ENCODE peak calls at places on chromosome 13, in ten cellular contexts. H is astrocyte, B is Caco-2, O is breast epithelium, A is RWPE2, U is psoas muscle, F is IMR-90, P is lung, E is hepatocyte, Z is cardiac fibroblast. V is an unnamed sample.

GRCh38 chr13:75353786-75354193 is 128.2 kb downstream of the TBC1D4 start:
- DNase-seq in U (no peak), A (no peak), E (no peak), H (peak), Z (no peak), B (no peak), O (no peak), P (no peak), F (peak), V (no peak)

GRCh38 chr13:27621116-27621365 is 651 bp upstream of the POLR1D start:
- DNase-seq in O (no peak), Z (no peak), F (no peak), U (no peak), A (no peak), P (no peak), E (no peak), H (peak), B (no peak), V (no peak)

GRCh38 chr13:38902551-38902950 is 88.1 kb downstream of the STOML3 start:
- DNase-seq in U (no peak), O (no peak), A (no peak), F (no peak), H (no peak), Z (no peak), E (no peak), B (no peak), P (no peak), V (no peak)

GRCh38 chr13:65149687-65150086 is 2080.4 kb downstream of the PCDH9 start:
- DNase-seq in P (no peak), B (no peak), A (peak), H (no peak), E (no peak), Z (no peak), F (no peak), O (no peak), U (no peak), V (no peak)

GRCh38 chr13:75308222-75308621 is 173.7 kb downstream of the TBC1D4 start:
- DNase-seq in P (no peak), U (no peak), O (no peak), A (no peak), F (peak), E (no peak), Z (no peak), H (no peak), B (no peak), V (no peak)

GRCh38 chr13:46571189-46571901 is 18.4 kb downstream of the LRCH1 start:
- DNase-seq in B (no peak), Z (peak), U (no peak), H (peak), O (no peak), F (peak), P (no peak), E (no peak), A (no peak), V (no peak)

GRCh38 chr13:25179810-25180437 is 7.8 kb upstream of the AMER2 start:
- DNase-seq in E (no peak), P (no peak), H (no peak), O (no peak), U (no peak), Z (no peak), A (no peak), F (no peak), B (no peak), V (no peak)

GRCh38 chr13:39542361-39542760 is 60.6 kb downstream of the LHFPL6 start:
- DNase-seq in O (no peak), E (no peak), U (no peak), Z (no peak), H (no peak), A (no peak), P (no peak), B (no peak), F (no peak), V (no peak)

GRCh38 chr13:91045351-91046034 is 302.0 kb upstream of the MIR17HG start:
- DNase-seq in H (no peak), B (peak), U (no peak), A (no peak), F (no peak), Z (peak), E (peak), P (no peak), O (no peak), V (peak)

GRCh38 chr13:42039946-42040729 is 8.3 kb upstream of the DGKH start:
- DNase-seq in U (peak), H (peak), B (peak), P (peak), Z (peak), E (peak), O (peak), A (peak), F (peak), V (no peak)

GRCh38 chr13:114109646-114110045 is 22.8 kb downstream of the RASA3 start:
- DNase-seq in U (peak), H (no peak), B (no peak), P (no peak), O (peak), Z (no peak), F (no peak), A (peak), E (no peak), V (no peak)

GRCh38 chr13:87123987-87124784 is 547.0 kb upstream of the SLITRK5 start:
- DNase-seq in Z (peak), H (peak), P (no peak), E (peak), O (no peak), A (peak), B (peak), U (no peak), F (peak), V (no peak)

GRCh38 chr13:39892731-39893293 is 237.3 kb downstream of the COG6 start:
- DNase-seq in U (no peak), E (no peak), B (no peak), A (no peak), P (no peak), H (no peak), O (no peak), Z (peak), F (no peak), V (no peak)

GRCh38 chr13:39634956-39635355 is 20.5 kb upstream of the COG6 start:
- DNase-seq in H (no peak), B (no peak), O (no peak), Z (no peak), F (no peak), P (no peak), E (no peak), A (no peak), U (no peak), V (no peak)

GRCh38 chr13:81488021-81488420 is 1147.1 kb upstream of the SPRY2 start:
- DNase-seq in F (no peak), U (no peak), Z (peak), B (no peak), E (peak), A (no peak), P (no peak), H (no peak), O (no peak), V (no peak)

GRCh38 chr13:89627991-89628390 is 1719.5 kb upstream of the MIR17HG start:
- DNase-seq in E (no peak), Z (no peak), B (no peak), A (no peak), H (peak), P (no peak), F (no peak), O (no peak), U (no peak), V (no peak)

GRCh38 chr13:45678282-45678681 is 23.8 kb upstream of the CBY2 start:
- DNase-seq in P (no peak), Z (no peak), B (no peak), H (no peak), F (no peak), E (no peak), U (no peak), O (no peak), A (no peak), V (no peak)

GRCh38 chr13:91647361-91647970 is 249.0 kb downstream of the GPC5 start:
- DNase-seq in A (no peak), E (peak), F (peak), H (peak), P (no peak), B (peak), Z (peak), O (no peak), U (no peak), V (no peak)

GRCh38 chr13:32316030-32316344 is 679 bp downstream of the BRCA2 start:
- DNase-seq in F (no peak), P (no peak), O (no peak), B (no peak), H (no peak), E (no peak), A (no peak), Z (no peak), U (no peak), V (no peak)

GRCh38 chr13:30319703-30320102 is 12.4 kb upstream of the KATNAL1 start:
- DNase-seq in P (no peak), H (no peak), U (no peak), B (no peak), E (no peak), O (no peak), Z (no peak), A (no peak), F (no peak), V (no peak)

GRCh38 chr13:41523396-41523795 is 66.0 kb downstream of the RGCC start:
- DNase-seq in Z (no peak), O (no peak), B (no peak), F (no peak), H (no peak), P (no peak), U (no peak), E (no peak), A (no peak), V (no peak)

GRCh38 chr13:27383104-27383921 is 41.1 kb upstream of the GTF3A start:
- DNase-seq in A (no peak), B (peak), E (no peak), O (no peak), H (no peak), Z (no peak), P (no peak), U (no peak), F (no peak), V (no peak)

GRCh38 chr13:32134241-32134801 is 102.7 kb downstream of the FRY start:
- DNase-seq in B (no peak), P (no peak), Z (no peak), A (no peak), H (peak), F (peak), E (no peak), O (no peak), U (no peak), V (no peak)

GRCh38 chr13:74550039-74550438 is 415.8 kb upstream of the KLF12 start:
- DNase-seq in A (no peak), E (no peak), F (no peak), P (no peak), U (no peak), Z (peak), H (peak), O (no peak), B (no peak), V (no peak)

DNA sequence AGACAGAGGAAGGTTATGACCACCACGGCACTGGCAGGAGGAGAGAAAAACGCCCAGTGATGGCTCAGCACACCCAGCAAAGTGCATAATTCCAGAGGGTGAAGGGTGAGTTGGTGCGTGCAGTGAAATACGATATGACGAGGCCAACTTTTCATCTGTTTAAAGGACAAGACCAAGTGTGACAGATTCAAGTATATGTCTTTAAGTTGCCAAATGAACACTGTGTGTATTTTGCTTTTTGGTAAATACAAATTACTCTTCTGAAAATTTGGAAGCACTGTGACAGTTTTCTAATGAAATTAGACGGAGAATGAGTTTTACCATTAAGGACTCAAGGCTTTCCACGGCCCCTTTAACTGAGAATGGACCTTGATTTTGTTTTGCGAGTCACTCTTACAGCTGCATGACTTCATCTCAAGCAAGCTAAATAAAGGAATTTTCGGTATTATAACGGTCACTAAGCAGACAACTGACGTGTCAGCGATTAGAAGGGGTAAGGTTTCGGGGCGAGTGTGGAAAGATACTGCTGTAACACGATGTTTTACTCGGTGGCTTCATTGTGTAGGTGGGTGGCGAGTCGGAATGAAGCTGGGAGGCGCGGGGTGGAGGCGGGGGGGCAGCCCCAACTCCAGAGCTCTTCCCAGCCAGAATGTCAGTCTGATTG is 22.8 kb downstream of the COL4A2 start:
- DNase-seq in H (peak), F (peak), P (no peak), A (no peak), O (no peak), E (no peak), B (no peak), Z (peak), U (no peak), V (no peak)
- H3K4me3 ChIP-seq in H (peak), F (peak), P (no peak), A (no peak), O (peak), E (no peak), B (no peak), Z (no peak), U (peak), V (no peak)

DNA sequence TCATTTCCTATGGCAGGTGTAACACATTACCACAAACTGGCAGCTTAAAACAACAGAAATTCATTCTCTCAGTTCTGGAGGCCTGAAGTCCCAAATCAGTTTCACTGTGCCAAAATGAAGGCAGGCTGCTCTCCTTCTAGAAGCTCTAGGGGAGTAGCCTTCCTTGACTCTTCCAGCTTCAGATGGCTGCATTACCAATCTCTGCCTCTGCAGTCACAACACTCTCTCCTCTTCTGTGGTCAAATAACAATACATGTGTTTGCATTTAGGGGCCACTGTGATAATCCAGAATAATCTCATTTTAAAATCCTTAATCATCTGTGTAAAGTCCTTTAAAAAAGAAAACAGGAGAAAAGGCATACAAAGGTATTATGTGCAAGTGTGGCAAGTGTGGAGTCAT is 7.8 kb downstream of the DIAPH3 start:
- DNase-seq in B (no peak), P (no peak), Z (peak), H (no peak), A (no peak), E (no peak), F (peak), O (no peak), U (no peak), V (no peak)
- TF ChIP-seq CTCF in B (peak), P (no peak), Z (peak), H (no peak), A (no peak), E (no peak), F (no peak), O (no peak), U (no peak), V (no peak)

GRCh38 chr13:60274664-60275063 is 110.9 kb upstream of the DIAPH3 start:
- DNase-seq in H (no peak), A (no peak), U (no peak), B (no peak), O (no peak), Z (no peak), F (no peak), E (no peak), P (no peak), V (no peak)

GRCh38 chr13:60273971-60274370 is 110.2 kb upstream of the DIAPH3 start:
- DNase-seq in H (no peak), A (no peak), U (no peak), O (no peak), Z (no peak), F (no peak), P (no peak), E (no peak), B (peak), V (peak)

GRCh38 chr13:60275208-60275607 is 111.5 kb upstream of the DIAPH3 start:
- DNase-seq in E (no peak), P (no peak), B (no peak), O (no peak), U (no peak), A (no peak), Z (no peak), F (no peak), H (no peak), V (no peak)
- H3K4me3 ChIP-seq in E (no peak), P (no peak), B (no peak), O (no peak), U (no peak), A (no peak), Z (no peak), F (no peak), H (no peak), V (no peak)

GRCh38 chr13:44304433-44304725 is 69.2 kb upstream of the SERP2 start:
- DNase-seq in A (no peak), E (no peak), Z (no peak), B (no peak), U (no peak), O (no peak), H (no peak), P (no peak), F (no peak), V (no peak)

GRCh38 chr13:44307255-44307654 is 66.4 kb upstream of the SERP2 start:
- DNase-seq in U (no peak), P (no peak), H (peak), F (peak), Z (no peak), A (no peak), B (no peak), E (no peak), O (no peak), V (no peak)

GRCh38 chr13:44305216-44305615 is 68.4 kb upstream of the SERP2 start:
- DNase-seq in H (no peak), P (no peak), O (no peak), F (no peak), U (no peak), A (no peak), B (no peak), E (no peak), Z (no peak), V (no peak)

GRCh38 chr13:44306401-44307192 is 67.0 kb upstream of the SERP2 start:
- DNase-seq in A (peak), B (no peak), O (no peak), F (peak), H (peak), P (no peak), E (peak), Z (peak), U (peak), V (no peak)

DNA sequence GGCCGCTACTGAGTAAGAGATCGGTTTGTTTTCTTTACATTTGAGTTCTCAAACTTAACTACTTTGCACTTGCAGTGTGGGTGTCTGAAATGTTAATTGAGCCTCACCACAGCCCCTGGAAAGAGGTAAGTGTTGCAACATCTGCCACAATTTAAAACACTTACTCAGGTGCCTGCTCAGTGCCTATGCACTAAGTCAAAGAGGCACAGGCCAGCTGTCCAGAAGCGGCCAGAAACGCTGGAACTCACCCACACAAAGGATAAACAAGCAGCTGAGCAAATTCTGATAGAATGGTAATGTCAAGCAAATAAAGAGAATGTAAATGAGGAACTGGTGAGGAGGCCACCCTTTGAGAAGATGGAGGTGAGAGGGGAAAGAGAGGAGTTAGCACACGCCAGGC is 67.8 kb upstream of the SERP2 start:
- DNase-seq in F (peak), H (peak), U (no peak), Z (peak), A (no peak), B (no peak), O (no peak), E (no peak), P (no peak), V (no peak)
- TF ChIP-seq CTCF in F (no peak), H (no peak), U (no peak), Z (no peak), A (no peak), B (no peak), O (no peak), E (no peak), P (no peak), V (no peak)

DNA sequence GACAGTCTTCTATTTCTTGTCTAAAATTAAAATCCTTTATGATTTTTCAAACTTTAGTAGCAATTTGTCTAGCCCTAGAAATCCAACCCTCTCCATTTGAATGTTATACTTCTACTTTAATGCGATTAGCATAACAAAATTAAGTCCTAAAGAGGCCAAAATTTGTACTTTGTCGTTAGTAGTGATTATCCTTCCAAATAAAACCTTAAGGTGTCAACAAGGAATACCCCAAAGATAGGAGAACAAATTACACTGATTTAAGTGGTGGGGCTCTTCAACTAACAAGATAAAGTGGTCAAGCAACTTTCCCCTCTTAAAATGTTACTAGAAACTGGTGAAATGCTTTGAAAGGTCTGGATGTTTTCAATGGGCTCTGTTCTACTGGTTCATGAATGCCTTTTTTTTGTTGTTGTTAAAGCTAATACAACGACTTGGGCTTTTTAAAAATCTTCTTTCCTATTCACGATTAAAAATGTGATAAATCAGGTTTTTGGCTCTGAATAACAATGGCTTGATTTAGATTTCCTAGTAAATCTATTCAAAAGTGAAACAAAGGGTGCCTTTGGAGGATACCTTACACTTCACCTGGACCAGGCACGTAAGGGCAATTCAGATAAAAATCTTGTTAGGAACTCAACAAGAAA is 3.3 kb downstream of the SOX21 start:
- DNase-seq in B (no peak), U (no peak), F (no peak), A (no peak), P (no peak), Z (no peak), H (no peak), O (no peak), E (no peak), V (no peak)
- H3K4me3 ChIP-seq in B (no peak), U (no peak), F (no peak), A (no peak), P (no peak), Z (no peak), H (no peak), O (no peak), E (no peak), V (no peak)

DNA sequence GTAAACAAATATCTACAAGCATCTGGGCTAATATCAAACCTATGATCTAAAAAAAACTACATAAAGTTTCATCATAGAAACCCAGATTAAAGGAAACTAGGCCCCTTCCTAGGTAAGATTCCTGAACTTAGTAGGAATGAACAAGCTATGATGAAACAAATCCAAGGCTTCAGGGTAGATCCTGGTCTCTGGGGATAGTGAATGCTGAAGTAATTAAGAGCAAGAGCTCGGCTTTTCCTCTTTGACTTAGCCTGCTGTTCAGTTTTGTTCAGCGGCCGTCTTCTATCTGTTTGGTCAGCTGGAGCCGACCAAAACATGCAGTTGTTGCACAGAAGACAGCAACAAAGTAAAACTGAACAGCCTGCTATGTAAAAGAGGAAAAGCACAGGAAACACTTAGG is 44.1 kb upstream of the RFXAP start:
- DNase-seq in E (no peak), P (no peak), Z (peak), H (no peak), A (no peak), F (no peak), O (no peak), U (no peak), B (no peak), V (no peak)
- TF ChIP-seq CTCF in E (no peak), P (no peak), Z (no peak), H (no peak), A (no peak), F (no peak), O (no peak), U (no peak), B (no peak), V (no peak)

GRCh38 chr13:112703449-112703848 is 13.6 kb downstream of the ATP11A start:
- DNase-seq in O (no peak), E (no peak), P (no peak), Z (no peak), U (no peak), F (no peak), A (no peak), B (no peak), H (no peak), V (no peak)
- H3K4me3 ChIP-seq in O (no peak), E (no peak), P (no peak), Z (no peak), U (no peak), F (no peak), A (no peak), B (no peak), H (no peak), V (no peak)